ENCODE peak calls at places on chromosomes 6 and 20, in nine cellular contexts. E is T47D, I is kidney tubule cell, V is putamen, D is right atrium auricular region, M is epithelial cell of proximal tubule, Q is amniotic epithelial cell, O is H7, Y is nephron progenitor cell. H is an unnamed sample.

GRCh38 chr6:9851541-9852380 is 563.1 kb downstream of the TFAP2A start:
- DNase-seq in E (peak), I (peak), V (no peak), D (no peak), M (no peak), Q (peak), O (peak), Y (no peak), H (peak)

GRCh38 chr6:16849280-16850210 is 88.3 kb upstream of the ATXN1 start:
- DNase-seq in E (peak), I (peak), V (no peak), D (no peak), M (no peak), Q (peak), O (no peak), Y (no peak), H (no peak)

GRCh38 chr6:118581489-118581959 is 33.4 kb downstream of the PLN start:
- DNase-seq in E (no peak), I (peak), V (no peak), D (no peak), M (no peak), Q (peak), O (no peak), Y (no peak), H (no peak)

GRCh38 chr20:41361757-41362747 is 4.6 kb downstream of the EMILIN3 start:
- DNase-seq in E (no peak), I (peak), V (no peak), D (no peak), M (no peak), Q (no peak), O (peak), Y (no peak), H (no peak)

GRCh38 chr6:138160329-138161117 is 1.2 kb upstream of the ARFGEF3 start:
- DNase-seq in E (no peak), I (no peak), V (no peak), D (no peak), M (no peak), Q (no peak), O (no peak), Y (no peak), H (peak)

GRCh38 chr20:19701449-19701848 is 56.6 kb upstream of the RIN2 start:
- DNase-seq in E (no peak), I (no peak), V (no peak), D (no peak), M (no peak), Q (no peak), O (no peak), Y (no peak), H (no peak)

GRCh38 chr6:144266091-144266649 is 19.0 kb upstream of the UTRN start:
- DNase-seq in E (peak), I (peak), V (no peak), D (peak), M (no peak), Q (peak), O (peak), Y (peak), H (no peak)

GRCh38 chr6:65289491-65289890 is 417.5 kb downstream of the EYS start:
- DNase-seq in E (no peak), I (peak), V (no peak), D (no peak), M (no peak), Q (peak), O (no peak), Y (no peak), H (no peak)

GRCh38 chr6:105932440-105932839 is 153.7 kb upstream of the PRDM1 start:
- DNase-seq in E (no peak), I (no peak), V (no peak), D (no peak), M (no peak), Q (no peak), O (no peak), Y (no peak), H (no peak)

GRCh38 chr20:12386821-12387220 is 469.1 kb downstream of the BTBD3 start:
- DNase-seq in E (no peak), I (no peak), V (no peak), D (no peak), M (no peak), Q (no peak), O (no peak), Y (no peak), H (no peak)

GRCh38 chr6:148874698-148875293 is 128.0 kb downstream of the UST start:
- DNase-seq in E (no peak), I (peak), V (peak), D (no peak), M (no peak), Q (no peak), O (no peak), Y (no peak), H (no peak)

GRCh38 chr6:8060346-8060745 is 3.8 kb downstream of the BLOC1S5 start:
- DNase-seq in E (no peak), I (no peak), V (no peak), D (no peak), M (no peak), Q (no peak), O (no peak), Y (no peak), H (no peak)

GRCh38 chr6:95784019-95784418 is 206.7 kb downstream of the MANEA start:
- DNase-seq in E (no peak), I (no peak), V (no peak), D (no peak), M (no peak), Q (no peak), O (no peak), Y (no peak), H (no peak)

GRCh38 chr6:41935685-41936072 is 5.9 kb downstream of the CCND3 start:
- DNase-seq in E (no peak), I (no peak), V (no peak), D (no peak), M (no peak), Q (no peak), O (peak), Y (no peak), H (no peak)

GRCh38 chr20:19934792-19935491 is 82.2 kb upstream of the NAA20 start:
- DNase-seq in E (peak), I (peak), V (peak), D (peak), M (no peak), Q (no peak), O (no peak), Y (no peak), H (no peak)

GRCh38 chr20:44309763-44310663 is 989 bp downstream of the FITM2 start:
- DNase-seq in E (no peak), I (peak), V (no peak), D (peak), M (no peak), Q (peak), O (peak), Y (no peak), H (no peak)

GRCh38 chr6:105993769-105994521 is 92.2 kb upstream of the PRDM1 start:
- DNase-seq in E (no peak), I (no peak), V (no peak), D (no peak), M (no peak), Q (no peak), O (peak), Y (peak), H (no peak)

GRCh38 chr6:118197539-118197938 is 290.5 kb downstream of the SLC35F1 start:
- DNase-seq in E (no peak), I (no peak), V (no peak), D (no peak), M (no peak), Q (no peak), O (peak), Y (no peak), H (no peak)

GRCh38 chr20:51876511-51876910 is 74.2 kb upstream of the SALL4 start:
- DNase-seq in E (no peak), I (no peak), V (no peak), D (no peak), M (no peak), Q (no peak), O (no peak), Y (no peak), H (no peak)

GRCh38 chr20:33862709-33863403 is 51.7 kb downstream of the CHMP4B start:
- DNase-seq in E (peak), I (peak), V (no peak), D (peak), M (no peak), Q (peak), O (peak), Y (peak), H (peak)

GRCh38 chr6:136738178-136739057 is 53.9 kb downstream of the MAP3K5 start:
- DNase-seq in E (no peak), I (no peak), V (no peak), D (no peak), M (no peak), Q (peak), O (no peak), Y (no peak), H (no peak)

GRCh38 chr6:123372737-123373136 is 264.0 kb downstream of the TRDN start:
- DNase-seq in E (no peak), I (no peak), V (no peak), D (no peak), M (no peak), Q (no peak), O (no peak), Y (no peak), H (no peak)

GRCh38 chr20:50655325-50655880 is 35.9 kb downstream of the RIPOR3 start:
- DNase-seq in E (no peak), I (no peak), V (no peak), D (peak), M (no peak), Q (peak), O (no peak), Y (no peak), H (no peak)

GRCh38 chr20:63624486-63624885 is 2.4 kb downstream of the GMEB2 start:
- DNase-seq in E (no peak), I (no peak), V (no peak), D (no peak), M (no peak), Q (peak), O (peak), Y (no peak), H (peak)

GRCh38 chr6:147510949-147511590 is 2.6 kb downstream of the SAMD5 start:
- DNase-seq in E (no peak), I (peak), V (no peak), D (no peak), M (no peak), Q (no peak), O (no peak), Y (no peak), H (no peak)

GRCh38 chr6:107271208-107271790 is 156.0 kb upstream of the BEND3 start:
- DNase-seq in E (no peak), I (no peak), V (no peak), D (no peak), M (no peak), Q (no peak), O (no peak), Y (no peak), H (no peak)

GRCh38 chr6:138339024-138339423 is 38.7 kb upstream of the SMIM28 start:
- DNase-seq in E (no peak), I (no peak), V (no peak), D (no peak), M (no peak), Q (no peak), O (peak), Y (no peak), H (no peak)

GRCh38 chr20:32447136-32448027 is 89.3 kb downstream of the ASXL1 start:
- DNase-seq in E (no peak), I (no peak), V (no peak), D (no peak), M (no peak), Q (no peak), O (no peak), Y (no peak), H (no peak)

GRCh38 chr6:96923871-96924493 is 546 bp upstream of the KLHL32 start:
- DNase-seq in E (no peak), I (no peak), V (no peak), D (peak), M (no peak), Q (no peak), O (peak), Y (no peak), H (no peak)

GRCh38 chr6:163355471-163355991 is 59.0 kb upstream of the QKI start:
- DNase-seq in E (no peak), I (peak), V (peak), D (peak), M (no peak), Q (peak), O (no peak), Y (no peak), H (no peak)

GRCh38 chr6:35948725-35949124 is 27.8 kb upstream of the SRPK1 start:
- DNase-seq in E (peak), I (peak), V (no peak), D (no peak), M (no peak), Q (peak), O (peak), Y (no peak), H (no peak)

GRCh38 chr20:11675920-11676617 is 241.6 kb upstream of the BTBD3 start:
- DNase-seq in E (no peak), I (no peak), V (no peak), D (no peak), M (no peak), Q (no peak), O (no peak), Y (no peak), H (no peak)

GRCh38 chr6:44270526-44271405 is 516 bp downstream of the TMEM151B start:
- DNase-seq in E (no peak), I (no peak), V (no peak), D (no peak), M (no peak), Q (no peak), O (peak), Y (peak), H (peak)

GRCh38 chr6:149951626-149952025 is 9.8 kb downstream of the ULBP2 start:
- DNase-seq in E (no peak), I (no peak), V (no peak), D (peak), M (no peak), Q (no peak), O (no peak), Y (no peak), H (no peak)

GRCh38 chr20:16111853-16112412 is 461.3 kb downstream of the KIF16B start:
- DNase-seq in E (no peak), I (no peak), V (no peak), D (no peak), M (no peak), Q (no peak), O (no peak), Y (no peak), H (no peak)

GRCh38 chr6:81475646-81476045 is 276.8 kb downstream of the TENT5A start:
- DNase-seq in E (no peak), I (no peak), V (no peak), D (no peak), M (no peak), Q (no peak), O (no peak), Y (no peak), H (no peak)

GRCh38 chr6:81998432-81998831 is 246.0 kb upstream of the TENT5A start:
- DNase-seq in E (no peak), I (no peak), V (no peak), D (no peak), M (no peak), Q (peak), O (no peak), Y (no peak), H (no peak)

GRCh38 chr6:125930810-125931418 is 25.7 kb upstream of the HINT3 start:
- DNase-seq in E (no peak), I (no peak), V (no peak), D (no peak), M (no peak), Q (no peak), O (no peak), Y (no peak), H (no peak)